ENCODE peak calls at places on chromosomes 6 and 20, in five cellular contexts. One of them, this sample, is unnamed.

GRCh38 chr20:23049201-23049932 is at the start of gene THBD:
- DNase-seq in HFF-Myc: no peak
- DNase-seq in left lung: peak; percentile 96
- DNase-seq in endodermal cell: peak; percentile 85
- DNase-seq in GM23338: peak; percentile 68
- DNase-seq in this sample: peak; percentile 88

GRCh38 chr6:143332153-143332845 is 118.2 kb downstream of the ADAT2 start:
- DNase-seq in HFF-Myc: no peak
- DNase-seq in left lung: no peak
- DNase-seq in endodermal cell: no peak
- DNase-seq in GM23338: no peak
- DNase-seq in this sample: no peak

GRCh38 chr6:39493174-39493573 is 170.7 kb upstream of the KCNK16 start:
- DNase-seq in HFF-Myc: no peak
- DNase-seq in left lung: no peak
- DNase-seq in endodermal cell: no peak
- DNase-seq in GM23338: no peak
- DNase-seq in this sample: no peak

GRCh38 chr6:27810768-27811298 is 101.4 kb downstream of the OR2B2 start:
- DNase-seq in HFF-Myc: no peak
- DNase-seq in left lung: no peak
- DNase-seq in endodermal cell: no peak
- DNase-seq in GM23338: peak; percentile 18
- DNase-seq in this sample: no peak

GRCh38 chr6:46749731-46750130 is 3.0 kb downstream of the ANKRD66 start:
- DNase-seq in HFF-Myc: no peak
- DNase-seq in left lung: no peak
- DNase-seq in endodermal cell: peak; percentile 65
- DNase-seq in GM23338: peak; percentile 83
- DNase-seq in this sample: no peak

GRCh38 chr20:58102744-58103516 is 125.5 kb downstream of the ANKRD60 start:
- DNase-seq in HFF-Myc: no peak
- DNase-seq in left lung: no peak
- DNase-seq in endodermal cell: no peak
- DNase-seq in GM23338: no peak
- DNase-seq in this sample: no peak

GRCh38 chr20:11891827-11892521 is 25.7 kb upstream of the BTBD3 start:
- DNase-seq in HFF-Myc: peak; percentile 57
- DNase-seq in left lung: peak; percentile 28
- DNase-seq in endodermal cell: peak; percentile 90
- DNase-seq in GM23338: peak; percentile 97
- DNase-seq in this sample: peak; percentile 36

GRCh38 chr6:118776607-118777549 is 117.1 kb upstream of the ASF1A start:
- DNase-seq in HFF-Myc: peak; percentile 77
- DNase-seq in left lung: no peak
- DNase-seq in endodermal cell: peak; percentile 81
- DNase-seq in GM23338: peak; percentile 80
- DNase-seq in this sample: peak; percentile 72

GRCh38 chr6:47413752-47414516 is 63.7 kb upstream of the CD2AP start:
- DNase-seq in HFF-Myc: peak; percentile 37
- DNase-seq in left lung: no peak
- DNase-seq in endodermal cell: no peak
- DNase-seq in GM23338: peak; percentile 77
- DNase-seq in this sample: no peak

GRCh38 chr6:2966347-2966746 is 5.0 kb downstream of the SERPINB6 start:
- DNase-seq in HFF-Myc: no peak
- DNase-seq in left lung: no peak
- DNase-seq in endodermal cell: peak; percentile 73
- DNase-seq in GM23338: no peak
- DNase-seq in this sample: no peak

GRCh38 chr20:44938637-44939036 is 21.6 kb downstream of the TOMM34 start:
- DNase-seq in HFF-Myc: no peak
- DNase-seq in left lung: no peak
- DNase-seq in endodermal cell: no peak
- DNase-seq in GM23338: no peak
- DNase-seq in this sample: no peak

GRCh38 chr20:37564388-37565133 is 36.9 kb upstream of the BLCAP start:
- DNase-seq in HFF-Myc: no peak
- DNase-seq in left lung: peak; percentile 88
- DNase-seq in endodermal cell: peak; percentile 91
- DNase-seq in GM23338: peak; percentile 83
- DNase-seq in this sample: peak; percentile 16

GRCh38 chr6:117483004-117483644 is 650 bp downstream of the DCBLD1 start:
- DNase-seq in HFF-Myc: no peak
- DNase-seq in left lung: peak; percentile 89
- DNase-seq in endodermal cell: peak; percentile 85
- DNase-seq in GM23338: peak; percentile 67
- DNase-seq in this sample: peak; percentile 50

GRCh38 chr6:17580518-17581048 is 19.5 kb upstream of the FAM8A1 start:
- DNase-seq in HFF-Myc: no peak
- DNase-seq in left lung: peak; percentile 85
- DNase-seq in endodermal cell: peak; percentile 51
- DNase-seq in GM23338: peak; percentile 79
- DNase-seq in this sample: peak; percentile 31

GRCh38 chr20:4256886-4257285 is 241.5 kb upstream of the RNF24 start:
- DNase-seq in HFF-Myc: no peak
- DNase-seq in left lung: no peak
- DNase-seq in endodermal cell: no peak
- DNase-seq in GM23338: no peak
- DNase-seq in this sample: peak; percentile 39

GRCh38 chr6:41488392-41489129 is 57.6 kb upstream of the FOXP4 start:
- DNase-seq in HFF-Myc: peak; percentile 87
- DNase-seq in left lung: no peak
- DNase-seq in endodermal cell: peak; percentile 92
- DNase-seq in GM23338: peak; percentile 69
- DNase-seq in this sample: peak; percentile 23

DNA sequence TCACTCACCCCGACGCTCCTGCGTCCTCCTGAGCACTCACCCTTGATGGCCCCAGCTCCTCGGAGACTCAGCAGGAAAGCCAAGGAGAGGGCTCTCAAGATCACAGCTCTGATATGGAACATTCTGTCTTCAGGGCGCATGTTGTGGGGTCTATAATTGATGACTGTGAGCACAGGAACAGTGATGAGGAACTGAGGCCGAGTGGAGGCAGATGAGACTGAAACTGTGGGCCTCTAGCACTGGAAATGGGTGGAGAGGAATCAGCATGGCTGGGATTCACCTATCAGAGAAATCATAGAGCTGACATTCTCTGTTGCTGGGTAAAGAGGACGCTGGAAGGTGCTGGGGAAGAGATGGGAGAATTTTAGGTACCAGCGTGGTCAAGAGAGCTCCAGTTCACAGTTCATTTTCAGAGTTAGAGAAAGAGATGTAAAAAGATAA is at the start of gene HLA-DPA1:
- DNase-seq in HFF-Myc: no peak
- DNase-seq in left lung: no peak
- DNase-seq in endodermal cell: peak; percentile 66
- DNase-seq in GM23338: peak; percentile 71
- DNase-seq in this sample: peak; percentile 69
- H3K4me3 ChIP-seq in HFF-Myc: no peak within 1 kb of the TSS
- H3K4me3 ChIP-seq in left lung: peak within 1 kb of the TSS; percentile 55
- H3K4me3 ChIP-seq in endodermal cell: no peak within 1 kb of the TSS
- H3K4me3 ChIP-seq in GM23338: no peak within 1 kb of the TSS
- H3K4me3 ChIP-seq in this sample: peak within 1 kb of the TSS; percentile 55

GRCh38 chr6:169720207-169720855 is 4.0 kb downstream of the PHF10 start:
- DNase-seq in HFF-Myc: no peak
- DNase-seq in left lung: no peak
- DNase-seq in endodermal cell: no peak
- DNase-seq in GM23338: peak; percentile 6
- DNase-seq in this sample: no peak
- TF ChIP-seq CTCF in HFF-Myc: no peak
- TF ChIP-seq CTCF in left lung: no peak
- TF ChIP-seq CTCF in endodermal cell: peak; percentile 55
- TF ChIP-seq CTCF in GM23338: peak; percentile 19
- TF ChIP-seq CTCF in this sample: no peak

GRCh38 chr6:68919537-68919936 is 284.5 kb downstream of the ADGRB3 start:
- DNase-seq in HFF-Myc: no peak
- DNase-seq in left lung: no peak
- DNase-seq in endodermal cell: no peak
- DNase-seq in GM23338: no peak
- DNase-seq in this sample: no peak
- H3K4me3 ChIP-seq in HFF-Myc: no peak overlapping the region
- H3K4me3 ChIP-seq in left lung: no peak overlapping the region
- H3K4me3 ChIP-seq in endodermal cell: no peak overlapping the region
- H3K4me3 ChIP-seq in GM23338: no peak overlapping the region
- H3K4me3 ChIP-seq in this sample: no peak overlapping the region

GRCh38 chr20:13262302-13262650 is 41.2 kb downstream of the ISM1 start:
- DNase-seq in HFF-Myc: no peak
- DNase-seq in left lung: no peak
- DNase-seq in endodermal cell: no peak
- DNase-seq in GM23338: no peak
- DNase-seq in this sample: no peak

GRCh38 chr20:13260620-13261279 is 39.7 kb downstream of the ISM1 start:
- DNase-seq in HFF-Myc: no peak
- DNase-seq in left lung: no peak
- DNase-seq in endodermal cell: no peak
- DNase-seq in GM23338: no peak
- DNase-seq in this sample: no peak

GRCh38 chr20:13262701-13263335 is 41.7 kb downstream of the ISM1 start:
- DNase-seq in HFF-Myc: no peak
- DNase-seq in left lung: no peak
- DNase-seq in endodermal cell: no peak
- DNase-seq in GM23338: no peak
- DNase-seq in this sample: no peak

GRCh38 chr20:13259921-13260320 is 38.8 kb downstream of the ISM1 start:
- DNase-seq in HFF-Myc: no peak
- DNase-seq in left lung: no peak
- DNase-seq in endodermal cell: no peak
- DNase-seq in GM23338: no peak
- DNase-seq in this sample: no peak

GRCh38 chr20:13261460-13262301 is 40.6 kb downstream of the ISM1 start:
- DNase-seq in HFF-Myc: no peak
- DNase-seq in left lung: no peak
- DNase-seq in endodermal cell: peak; percentile 91
- DNase-seq in GM23338: peak; percentile 88
- DNase-seq in this sample: peak; percentile 40
- TF ChIP-seq CTCF in HFF-Myc: peak; percentile 91
- TF ChIP-seq CTCF in left lung: peak; percentile 60
- TF ChIP-seq CTCF in endodermal cell: peak; percentile 97
- TF ChIP-seq CTCF in GM23338: peak; percentile 97
- TF ChIP-seq CTCF in this sample: peak; percentile 78

GRCh38 chr6:127519469-127519785 is 292 bp upstream of the MTCL3 start:
- DNase-seq in HFF-Myc: no peak
- DNase-seq in left lung: no peak
- DNase-seq in endodermal cell: no peak
- DNase-seq in GM23338: no peak
- DNase-seq in this sample: no peak

GRCh38 chr6:127518710-127519468 is at the start of gene MTCL3:
- DNase-seq in HFF-Myc: no peak
- DNase-seq in left lung: no peak
- DNase-seq in endodermal cell: peak; percentile 86
- DNase-seq in GM23338: peak; percentile 89
- DNase-seq in this sample: peak; percentile 11

GRCh38 chr6:127518212-127518709 is 874 bp downstream of the MTCL3 start:
- DNase-seq in HFF-Myc: no peak
- DNase-seq in left lung: no peak
- DNase-seq in endodermal cell: peak; percentile 73
- DNase-seq in GM23338: peak; percentile 62
- DNase-seq in this sample: no peak

GRCh38 chr6:127517698-127518097 is 1.4 kb downstream of the MTCL3 start:
- DNase-seq in HFF-Myc: no peak
- DNase-seq in left lung: no peak
- DNase-seq in endodermal cell: no peak
- DNase-seq in GM23338: no peak
- DNase-seq in this sample: no peak

GRCh38 chr6:127520061-127520460 is 926 bp upstream of the MTCL3 start:
- DNase-seq in HFF-Myc: no peak
- DNase-seq in left lung: no peak
- DNase-seq in endodermal cell: peak; percentile 53
- DNase-seq in GM23338: peak; percentile 53
- DNase-seq in this sample: no peak
- H3K4me3 ChIP-seq in HFF-Myc: no peak overlapping the region
- H3K4me3 ChIP-seq in left lung: no peak overlapping the region
- H3K4me3 ChIP-seq in endodermal cell: no peak overlapping the region
- H3K4me3 ChIP-seq in GM23338: peak overlapping the region; percentile 89
- H3K4me3 ChIP-seq in this sample: no peak overlapping the region

GRCh38 chr6:36139431-36139830 is 9.1 kb downstream of the MAPK13 start:
- DNase-seq in HFF-Myc: no peak
- DNase-seq in left lung: no peak
- DNase-seq in endodermal cell: peak; percentile 89
- DNase-seq in GM23338: peak; percentile 83
- DNase-seq in this sample: no peak
- TF ChIP-seq CTCF in HFF-Myc: peak; percentile 44
- TF ChIP-seq CTCF in left lung: no peak
- TF ChIP-seq CTCF in endodermal cell: peak; percentile 84
- TF ChIP-seq CTCF in GM23338: peak; percentile 71
- TF ChIP-seq CTCF in this sample: peak; percentile 19